ENCODE peak calls at places on chromosomes 1 and 21, in six cellular contexts. X is hepatocyte, S is PC-3, D is neural progenitor cell, R is OCI-LY7, C is HCT116. H is an unnamed sample.

GRCh38 chr1:7218210-7218832 is 433.1 kb downstream of the CAMTA1 start:
- DNase-seq in X (peak; percentile 47), S (peak; percentile 69), D (peak; percentile 65), R (peak; percentile 55), C (peak; percentile 51), H (peak; percentile 57)

GRCh38 chr1:10561497-10561896 is 86.7 kb downstream of the PEX14 start:
- DNase-seq in X (no peak), S (no peak), D (no peak), R (no peak), C (no peak), H (peak; percentile 69)

GRCh38 chr1:22252248-22252647 is 109.4 kb upstream of the WNT4 start:
- DNase-seq in X (no peak), S (no peak), D (no peak), R (no peak), C (no peak), H (no peak)

GRCh38 chr21:40640427-40640826 is 206.5 kb downstream of the DSCAM start:
- DNase-seq in X (no peak), S (no peak), D (no peak), R (no peak), C (no peak), H (no peak)

GRCh38 chr1:112688781-112689193 is 14.3 kb downstream of the MOV10 start:
- DNase-seq in X (no peak), S (no peak), D (no peak), R (no peak), C (no peak), H (no peak)

GRCh38 chr1:88061106-88061829 is 622.8 kb upstream of the PKN2 start:
- DNase-seq in X (peak; percentile 72), S (peak; percentile 84), D (peak; percentile 76), R (peak; percentile 19), C (peak; percentile 61), H (peak; percentile 82)

GRCh38 chr1:30930631-30931173 is 22.1 kb upstream of the SDC3 start:
- DNase-seq in X (no peak), S (no peak), D (no peak), R (no peak), C (no peak), H (peak; percentile 2)

GRCh38 chr1:234495231-234495990 is 16.4 kb upstream of the TARBP1 start:
- DNase-seq in X (peak; percentile 48), S (peak; percentile 78), D (peak; percentile 27), R (peak; percentile 51), C (no peak), H (peak; percentile 91)

GRCh38 chr1:230303822-230304221 is 122.3 kb downstream of the PGBD5 start:
- DNase-seq in X (no peak), S (peak; percentile 28), D (no peak), R (no peak), C (no peak), H (peak; percentile 69)

GRCh38 chr1:14955402-14955801 is 198.1 kb upstream of the TMEM51 start:
- DNase-seq in X (no peak), S (peak; percentile 29), D (no peak), R (no peak), C (no peak), H (no peak)

GRCh38 chr1:62437273-62437945 is 560 bp downstream of the USP1 start:
- DNase-seq in X (peak; percentile 48), S (no peak), D (peak; percentile 61), R (peak; percentile 58), C (no peak), H (peak; percentile 54)

GRCh38 chr1:100458925-100459814 is 78.8 kb upstream of the GPR88 start:
- DNase-seq in X (peak; percentile 81), S (peak; percentile 77), D (peak; percentile 82), R (peak; percentile 74), C (peak; percentile 63), H (peak; percentile 84)

GRCh38 chr1:6776389-6776788 is 8.9 kb upstream of the CAMTA1 start:
- DNase-seq in X (no peak), S (no peak), D (no peak), R (no peak), C (no peak), H (no peak)

GRCh38 chr1:224411766-224412165 is 22.8 kb downstream of the WDR26 start:
- DNase-seq in X (no peak), S (no peak), D (no peak), R (no peak), C (no peak), H (peak; percentile 28)

GRCh38 chr1:59063501-59063900 is 233.4 kb upstream of the FGGY start:
- DNase-seq in X (no peak), S (no peak), D (peak; percentile 62), R (no peak), C (no peak), H (no peak)

GRCh38 chr1:59066231-59066630 is 230.7 kb upstream of the FGGY start:
- DNase-seq in X (no peak), S (no peak), D (no peak), R (no peak), C (no peak), H (no peak)

GRCh38 chr1:59061876-59062275 is 235.0 kb upstream of the FGGY start:
- DNase-seq in X (peak; percentile 72), S (peak; percentile 46), D (no peak), R (peak; percentile 2), C (peak; percentile 32), H (peak; percentile 96)

GRCh38 chr1:59064592-59064991 is 232.3 kb upstream of the FGGY start:
- DNase-seq in X (no peak), S (no peak), D (no peak), R (no peak), C (no peak), H (no peak)

DNA sequence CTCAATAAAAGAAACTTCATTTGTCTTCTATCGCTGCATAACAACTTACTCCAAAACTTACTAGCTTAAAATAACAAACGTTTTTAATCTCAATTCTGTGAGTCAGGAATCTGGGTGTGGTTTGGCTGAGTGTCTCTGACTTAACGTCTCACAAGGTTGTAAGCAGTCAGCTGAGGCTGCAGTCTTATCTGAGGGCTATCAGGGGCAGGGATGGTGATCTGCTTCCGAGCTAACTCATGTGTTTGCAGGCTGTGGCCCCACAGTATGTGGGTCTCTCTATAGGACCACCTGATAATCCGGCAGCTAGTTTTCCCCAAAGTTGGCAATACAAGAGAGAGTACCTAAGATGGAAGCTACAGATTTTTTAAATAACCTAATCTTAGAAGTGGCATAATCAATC is 234.2 kb upstream of the FGGY start:
- DNase-seq in X (peak; percentile 54), S (peak; percentile 66), D (no peak), R (no peak), C (no peak), H (peak; percentile 84)
- TF ChIP-seq EZH2phosphoT487 in X (no peak), S (no peak), D (no peak), R (no peak), C (no peak), H (no peak)

GRCh38 chr1:38942664-38943428 is 1.2 kb upstream of the RHBDL2 start:
- DNase-seq in X (no peak), S (no peak), D (no peak), R (no peak), C (no peak), H (no peak)

GRCh38 chr1:38941093-38941492 is 537 bp downstream of the RHBDL2 start:
- DNase-seq in X (no peak), S (peak; percentile 18), D (no peak), R (no peak), C (no peak), H (no peak)

GRCh38 chr1:38938722-38939260 is 2.8 kb downstream of the RHBDL2 start:
- DNase-seq in X (no peak), S (peak; percentile 29), D (no peak), R (no peak), C (no peak), H (no peak)

GRCh38 chr1:38941527-38942019 is at the start of gene RHBDL2:
- DNase-seq in X (no peak), S (peak; percentile 85), D (peak; percentile 25), R (no peak), C (no peak), H (peak; percentile 89)

GRCh38 chr1:38940339-38941047 is 1.1 kb downstream of the RHBDL2 start:
- DNase-seq in X (no peak), S (no peak), D (no peak), R (no peak), C (no peak), H (no peak)
- TF ChIP-seq EZH2phosphoT487 in X (no peak), S (no peak), D (no peak), R (no peak), C (no peak), H (no peak)

GRCh38 chr1:29675481-29676263 is 439.4 kb downstream of the PTPRU start:
- DNase-seq in X (no peak), S (no peak), D (no peak), R (no peak), C (no peak), H (no peak)

GRCh38 chr1:29674625-29675326 is 438.5 kb downstream of the PTPRU start:
- DNase-seq in X (no peak), S (no peak), D (no peak), R (no peak), C (no peak), H (no peak)

GRCh38 chr1:29676496-29676895 is 440.2 kb downstream of the PTPRU start:
- DNase-seq in X (no peak), S (no peak), D (no peak), R (no peak), C (no peak), H (no peak)

GRCh38 chr1:29679316-29679715 is 443.0 kb downstream of the PTPRU start:
- DNase-seq in X (no peak), S (no peak), D (no peak), R (no peak), C (no peak), H (no peak)

DNA sequence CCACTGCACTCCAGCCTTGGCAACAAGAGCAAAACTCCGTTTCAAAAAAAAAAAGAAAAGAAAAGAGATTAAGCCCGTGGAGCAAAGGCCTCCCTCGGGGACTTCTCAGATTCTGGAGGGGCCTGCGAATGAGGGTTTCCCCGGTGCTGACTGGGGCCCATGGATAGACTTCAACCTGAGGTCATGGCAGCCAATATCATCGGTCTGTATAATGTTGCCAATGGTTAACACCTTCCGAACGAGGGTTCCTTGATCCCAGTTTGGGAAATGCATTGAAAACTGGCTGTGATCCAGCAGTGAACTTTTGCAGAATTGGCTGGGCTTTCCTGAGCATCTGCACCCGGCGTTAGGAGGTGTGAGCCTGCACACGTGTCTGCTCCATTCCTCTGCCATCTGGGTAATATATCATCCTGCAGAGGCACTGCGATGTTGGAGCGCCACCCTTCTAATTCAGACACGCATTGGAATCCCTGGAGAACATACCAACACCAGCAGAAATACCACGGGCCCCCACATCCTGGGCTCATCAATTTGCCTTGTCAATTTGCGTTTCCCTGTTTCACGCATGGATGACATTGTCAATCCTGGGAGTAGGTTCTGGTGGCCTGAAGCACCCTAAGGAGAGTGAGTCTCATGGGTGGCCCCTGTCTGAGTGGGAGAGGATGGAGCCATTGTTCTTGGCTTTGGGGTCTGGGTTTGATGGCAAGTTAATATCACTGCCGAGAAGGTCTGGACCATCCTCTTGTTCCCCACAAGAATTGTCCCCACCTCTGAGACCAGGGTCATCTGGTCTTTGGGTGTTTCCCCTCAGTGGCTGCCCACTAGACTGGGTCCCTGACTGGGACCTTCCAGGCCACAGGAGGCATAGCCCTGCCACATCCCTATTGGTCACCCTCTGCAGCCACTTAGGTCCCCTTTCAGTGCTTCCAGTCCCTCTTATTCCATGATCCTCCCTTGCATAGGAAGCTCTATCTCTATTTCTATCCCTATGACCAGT is 441.0 kb downstream of the PTPRU start:
- DNase-seq in X (no peak), S (no peak), D (no peak), R (no peak), C (no peak), H (no peak)
- TF ChIP-seq EZH2phosphoT487 in X (no peak), S (no peak), D (no peak), R (no peak), C (no peak), H (no peak)

DNA sequence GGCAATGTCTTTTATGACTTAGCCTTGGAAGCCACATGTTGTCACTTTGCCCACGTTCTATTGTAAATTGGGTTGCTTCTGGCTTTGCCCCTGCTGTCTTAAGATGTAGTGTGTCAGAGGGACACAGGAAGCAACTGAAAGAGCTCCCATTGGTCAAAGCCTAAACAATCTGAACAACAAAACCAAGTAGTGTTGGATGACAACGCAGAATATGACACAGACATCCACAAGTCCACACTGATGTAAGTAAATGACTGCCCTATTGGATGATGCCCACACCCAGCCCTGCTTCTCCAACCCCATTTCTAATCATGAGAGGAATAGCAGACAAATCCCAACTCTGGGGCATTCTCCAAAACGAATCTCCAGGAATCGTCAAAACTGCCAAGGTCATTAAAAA is 50.7 kb downstream of the ELF3 start:
- DNase-seq in X (no peak), S (no peak), D (no peak), R (no peak), C (no peak), H (no peak)
- TF ChIP-seq EZH2phosphoT487 in X (no peak), S (no peak), D (no peak), R (no peak), C (no peak), H (no peak)